ENCODE peak calls at places on chromosomes 4 and X, in four cellular contexts. One of them, this sample, is unnamed.
A peak's percentile ranks its signal among the peaks of the same experiment; 100 is the strongest.

GRCh38 chr4:22099896-22100295 is 151.3 kb upstream of the KCNIP4 start:
- DNase-seq in A549: no peak
- DNase-seq in H1: no peak
- DNase-seq in HepG2: no peak
- DNase-seq in this sample: no peak

GRCh38 chr4:8171941-8172924 is 13.6 kb upstream of the ABLIM2 start:
- DNase-seq in A549: no peak
- DNase-seq in H1: no peak
- DNase-seq in HepG2: no peak
- DNase-seq in this sample: no peak

GRCh38 chrX:153598541-153599191 is at the start of gene CCNQ:
- DNase-seq in A549: peak; percentile 32
- DNase-seq in H1: no peak
- DNase-seq in HepG2: no peak
- DNase-seq in this sample: peak; percentile 40

GRCh38 chr4:168605411-168605810 is 108.6 kb downstream of the PALLD start:
- DNase-seq in A549: peak; percentile 36
- DNase-seq in H1: no peak
- DNase-seq in HepG2: no peak
- DNase-seq in this sample: no peak

GRCh38 chr4:108559911-108560310 is 60.5 kb upstream of the RPL34 start:
- DNase-seq in A549: no peak
- DNase-seq in H1: no peak
- DNase-seq in HepG2: no peak
- DNase-seq in this sample: no peak

GRCh38 chrX:125744914-125745313 is 421.2 kb downstream of the DCAF12L2 start:
- DNase-seq in A549: no peak
- DNase-seq in H1: no peak
- DNase-seq in HepG2: no peak
- DNase-seq in this sample: no peak

GRCh38 chrX:48473718-48473990 is 2.3 kb upstream of the FTSJ1 start:
- DNase-seq in A549: no peak
- DNase-seq in H1: no peak
- DNase-seq in HepG2: no peak
- DNase-seq in this sample: no peak

GRCh38 chr4:17787315-17787714 is 5.9 kb upstream of the FAM184B start:
- DNase-seq in A549: no peak
- DNase-seq in H1: no peak
- DNase-seq in HepG2: no peak
- DNase-seq in this sample: no peak

GRCh38 chr4:29278580-29278979 is 1441.6 kb upstream of the PCDH7 start:
- DNase-seq in A549: no peak
- DNase-seq in H1: no peak
- DNase-seq in HepG2: no peak
- DNase-seq in this sample: no peak

GRCh38 chr4:40506492-40506891 is 123.2 kb downstream of the RBM47 start:
- DNase-seq in A549: no peak
- DNase-seq in H1: no peak
- DNase-seq in HepG2: no peak
- DNase-seq in this sample: no peak

GRCh38 chr4:8046925-8047541 is 107.4 kb upstream of the AFAP1 start:
- DNase-seq in A549: no peak
- DNase-seq in H1: no peak
- DNase-seq in HepG2: no peak
- DNase-seq in this sample: no peak

GRCh38 chr4:156255205-156255604 is 301.5 kb upstream of the CTSO start:
- DNase-seq in A549: no peak
- DNase-seq in H1: no peak
- DNase-seq in HepG2: no peak
- DNase-seq in this sample: no peak

GRCh38 chrX:39667191-39667590 is 430.6 kb downstream of the BCOR start:
- DNase-seq in A549: no peak
- DNase-seq in H1: no peak
- DNase-seq in HepG2: no peak
- DNase-seq in this sample: no peak

GRCh38 chr4:145545538-145546224 is 64.0 kb downstream of the SMAD1 start:
- DNase-seq in A549: peak; percentile 55
- DNase-seq in H1: peak; percentile 10
- DNase-seq in HepG2: no peak
- DNase-seq in this sample: no peak

DNA sequence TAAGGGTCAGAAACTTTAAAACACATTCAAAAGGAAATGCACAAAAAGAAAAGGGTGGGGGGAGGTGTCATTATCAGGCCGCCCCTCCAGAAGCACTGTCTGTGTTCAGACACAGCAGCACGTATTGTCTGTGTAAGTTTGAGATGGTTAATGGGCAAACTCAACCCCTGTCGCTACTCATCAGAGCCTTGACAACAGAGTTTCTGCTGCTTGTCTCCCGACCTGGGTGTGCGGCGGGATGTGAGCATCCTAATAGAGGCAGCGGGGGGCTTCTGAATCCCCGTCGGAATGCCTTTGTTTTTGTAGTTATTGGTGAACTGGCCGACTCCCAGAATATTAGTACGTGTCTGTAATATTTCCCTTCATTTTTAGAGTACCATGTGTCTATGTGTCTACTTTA is 158.9 kb downstream of the DCTD start:
- DNase-seq in A549: no peak
- DNase-seq in H1: no peak
- DNase-seq in HepG2: no peak
- DNase-seq in this sample: no peak
- TF ChIP-seq HDAC2 in A549: no peak
- TF ChIP-seq HDAC2 in H1: no peak
- TF ChIP-seq HDAC2 in HepG2: no peak
- TF ChIP-seq HDAC2 in this sample: no peak

GRCh38 chr4:38235338-38235737 is 275.1 kb downstream of the PTTG2 start:
- DNase-seq in A549: no peak
- DNase-seq in H1: no peak
- DNase-seq in HepG2: no peak
- DNase-seq in this sample: no peak

GRCh38 chr4:38236503-38236902 is 276.3 kb downstream of the PTTG2 start:
- DNase-seq in A549: no peak
- DNase-seq in H1: no peak
- DNase-seq in HepG2: no peak
- DNase-seq in this sample: no peak

GRCh38 chr4:38233727-38234478 is 273.7 kb downstream of the PTTG2 start:
- DNase-seq in A549: no peak
- DNase-seq in H1: no peak
- DNase-seq in HepG2: no peak
- DNase-seq in this sample: no peak

GRCh38 chr4:38236003-38236402 is 275.8 kb downstream of the PTTG2 start:
- DNase-seq in A549: no peak
- DNase-seq in H1: no peak
- DNase-seq in HepG2: no peak
- DNase-seq in this sample: no peak

GRCh38 chr4:38237139-38237538 is 276.9 kb downstream of the PTTG2 start:
- DNase-seq in A549: no peak
- DNase-seq in H1: no peak
- DNase-seq in HepG2: peak; percentile 35
- DNase-seq in this sample: no peak
- TF ChIP-seq PHF8 in A549: no peak
- TF ChIP-seq PHF8 in H1: no peak
- TF ChIP-seq PHF8 in HepG2: no peak
- TF ChIP-seq PHF8 in this sample: no peak

DNA sequence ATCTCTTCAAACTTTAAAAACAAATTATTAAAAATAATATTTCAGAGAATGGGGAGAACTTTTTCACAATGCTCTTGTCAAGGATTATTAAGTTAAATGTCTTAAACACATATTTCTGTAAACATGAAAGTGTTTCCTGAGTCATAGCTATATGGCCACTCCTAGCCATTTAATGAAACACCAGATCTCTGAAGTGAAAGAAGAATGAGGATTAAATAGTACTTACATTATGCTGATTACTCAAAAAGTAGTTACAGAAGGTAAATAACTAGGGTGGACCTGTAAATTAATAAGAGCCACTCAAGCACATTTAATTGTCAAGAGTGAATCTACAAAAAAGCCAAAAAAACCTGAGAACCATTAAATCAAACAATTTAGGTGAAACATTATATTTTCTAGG is 57.6 kb upstream of the GALNT7 start:
- DNase-seq in A549: no peak
- DNase-seq in H1: no peak
- DNase-seq in HepG2: no peak
- DNase-seq in this sample: no peak
- TF ChIP-seq JUN in A549: no peak
- TF ChIP-seq JUN in H1: no peak
- TF ChIP-seq JUN in HepG2: no peak
- TF ChIP-seq JUN in this sample: no peak

DNA sequence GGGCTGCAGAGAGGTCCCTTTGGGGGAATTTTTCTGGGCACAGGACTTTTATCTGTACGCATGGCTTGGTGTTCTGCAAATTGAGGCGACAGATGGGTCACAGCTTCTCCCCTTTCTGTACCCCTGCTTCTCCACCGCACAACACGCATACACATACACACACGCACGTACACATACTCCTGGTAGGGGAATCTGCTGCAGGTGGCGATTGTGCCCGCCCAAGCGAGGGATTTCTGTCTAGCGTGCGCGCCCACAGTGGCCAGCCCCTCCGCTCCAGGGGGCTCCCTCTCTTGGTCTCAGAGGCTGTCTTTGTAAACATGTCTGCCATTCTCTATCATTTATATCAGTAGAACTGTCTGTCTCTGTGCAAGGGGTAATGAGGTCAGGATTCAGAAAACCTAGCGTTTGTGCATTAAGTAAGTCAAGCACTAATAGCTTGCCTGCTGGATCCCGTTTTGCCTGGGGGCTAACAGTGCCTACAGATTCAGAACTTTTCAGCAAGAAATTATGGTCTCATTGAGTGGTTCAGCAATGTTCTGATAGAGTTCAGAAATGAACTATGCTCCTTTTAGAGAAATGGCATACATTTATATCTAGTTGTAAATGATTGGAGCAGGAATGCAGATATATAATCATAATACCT is 2.2 kb downstream of the GRID2 start:
- DNase-seq in A549: no peak
- DNase-seq in H1: no peak
- DNase-seq in HepG2: no peak
- DNase-seq in this sample: no peak
- TF ChIP-seq HDAC2 in A549: no peak
- TF ChIP-seq HDAC2 in H1: no peak
- TF ChIP-seq HDAC2 in HepG2: no peak
- TF ChIP-seq HDAC2 in this sample: no peak

DNA sequence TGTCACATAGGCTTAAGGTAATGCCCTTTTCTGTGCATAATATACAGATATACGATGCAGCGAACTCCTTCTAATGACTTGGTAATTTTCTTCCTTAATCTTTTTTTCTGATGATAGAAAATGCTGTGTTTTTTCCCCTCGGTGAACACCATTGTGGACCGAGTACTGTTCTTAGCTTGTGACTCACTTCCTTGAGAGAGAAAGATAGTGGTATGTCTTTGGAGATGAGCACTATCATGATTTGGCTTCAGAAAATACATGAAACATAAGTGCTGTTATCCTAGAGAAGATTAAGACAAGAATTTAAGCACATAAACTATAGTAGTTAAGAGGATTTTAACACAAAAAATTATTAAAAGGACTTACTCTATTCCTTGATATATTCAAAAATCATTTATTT is 63.9 kb downstream of the RS1 start:
- DNase-seq in A549: no peak
- DNase-seq in H1: no peak
- DNase-seq in HepG2: no peak
- DNase-seq in this sample: no peak
- TF ChIP-seq PHF8 in A549: no peak
- TF ChIP-seq PHF8 in H1: no peak
- TF ChIP-seq PHF8 in HepG2: no peak
- TF ChIP-seq PHF8 in this sample: no peak

This sample was measured in K562.